ENCODE peak calls at places on chromosomes 11 and 22, in six cellular contexts. K, D, Q, W, O and F are unnamed samples. For H3K36me3, the result is how much of the 10 kb centered on the place peaks cover.

GRCh38 chr11:120217941-120218694 is 7.3 kb downstream of the OAF start:
- DNase-seq in K (no peak), D (no peak), Q (no peak), W (peak), O (no peak), F (no peak)

GRCh38 chr11:41917900-41918299 is 458.4 kb upstream of the LRRC4C start:
- DNase-seq in K (no peak), D (no peak), Q (no peak), W (no peak), O (no peak), F (no peak)

GRCh38 chr11:29300441-29300840 is 716.4 kb downstream of the KCNA4 start:
- DNase-seq in K (no peak), D (no peak), Q (no peak), W (no peak), O (no peak), F (no peak)

GRCh38 chr22:38309614-38310517 is 7.4 kb downstream of the CSNK1E start:
- DNase-seq in K (no peak), D (no peak), Q (no peak), W (peak), O (no peak), F (no peak)

GRCh38 chr22:33271390-33272161 is 213.4 kb upstream of the SYN3 start:
- DNase-seq in K (no peak), D (no peak), Q (no peak), W (no peak), O (peak), F (no peak)

GRCh38 chr11:64306876-64307622 is 1.7 kb downstream of the ESRRA start:
- DNase-seq in K (peak), D (no peak), Q (no peak), W (peak), O (no peak), F (no peak)

GRCh38 chr11:562046-562645 is 1.4 kb downstream of the RASSF7 start:
- DNase-seq in K (no peak), D (no peak), Q (no peak), W (no peak), O (no peak), F (no peak)

GRCh38 chr22:17234144-17234623 is 14.9 kb upstream of the ADA2 start:
- DNase-seq in K (no peak), D (peak), Q (peak), W (no peak), O (no peak), F (peak)

GRCh38 chr11:130371004-130371590 is 56.4 kb upstream of the ZBTB44 start:
- DNase-seq in K (no peak), D (no peak), Q (no peak), W (no peak), O (no peak), F (no peak)

GRCh38 chr11:61787928-61788491 is 4.4 kb downstream of the TMEM258 start:
- DNase-seq in K (peak), D (peak), Q (no peak), W (peak), O (no peak), F (peak)

GRCh38 chr11:87926250-87926970 is 248.8 kb downstream of the RAB38 start:
- DNase-seq in K (no peak), D (peak), Q (peak), W (no peak), O (no peak), F (no peak)

GRCh38 chr22:50271519-50271970 is 1.4 kb upstream of the MAPK11 start:
- DNase-seq in K (peak), D (no peak), Q (no peak), W (peak), O (no peak), F (no peak)

GRCh38 chr11:73072935-73073481 is 69.1 kb downstream of the FCHSD2 start:
- DNase-seq in K (no peak), D (no peak), Q (no peak), W (no peak), O (peak), F (no peak)

GRCh38 chr11:116164843-116165242 is 607.9 kb downstream of the BUD13 start:
- DNase-seq in K (no peak), D (no peak), Q (no peak), W (no peak), O (no peak), F (no peak)

GRCh38 chr11:130413383-130414106 is 14.9 kb downstream of the ADAMTS8 start:
- DNase-seq in K (no peak), D (no peak), Q (no peak), W (no peak), O (no peak), F (no peak)

GRCh38 chr11:75150079-75150478 is 828 bp upstream of the SLCO2B1 start:
- DNase-seq in K (no peak), D (no peak), Q (no peak), W (no peak), O (no peak), F (no peak)

GRCh38 chr11:27116684-27117083 is 76.1 kb downstream of the BBOX1 start:
- DNase-seq in K (no peak), D (no peak), Q (no peak), W (no peak), O (no peak), F (no peak)

GRCh38 chr11:47270331-47271271 is 668 bp downstream of the MADD start:
- DNase-seq in K (peak), D (no peak), Q (no peak), W (peak), O (no peak), F (no peak)

GRCh38 chr22:46337870-46338269 is 2.4 kb downstream of the TRMU start:
- DNase-seq in K (no peak), D (no peak), Q (no peak), W (no peak), O (no peak), F (no peak)

GRCh38 chr11:64606796-64607380 is 15.9 kb downstream of the SLC22A12 start:
- DNase-seq in K (no peak), D (no peak), Q (no peak), W (no peak), O (no peak), F (no peak)

GRCh38 chr22:25736378-25737011 is 5.5 kb upstream of the MYO18B start:
- DNase-seq in K (no peak), D (no peak), Q (no peak), W (no peak), O (no peak), F (no peak)

DNA sequence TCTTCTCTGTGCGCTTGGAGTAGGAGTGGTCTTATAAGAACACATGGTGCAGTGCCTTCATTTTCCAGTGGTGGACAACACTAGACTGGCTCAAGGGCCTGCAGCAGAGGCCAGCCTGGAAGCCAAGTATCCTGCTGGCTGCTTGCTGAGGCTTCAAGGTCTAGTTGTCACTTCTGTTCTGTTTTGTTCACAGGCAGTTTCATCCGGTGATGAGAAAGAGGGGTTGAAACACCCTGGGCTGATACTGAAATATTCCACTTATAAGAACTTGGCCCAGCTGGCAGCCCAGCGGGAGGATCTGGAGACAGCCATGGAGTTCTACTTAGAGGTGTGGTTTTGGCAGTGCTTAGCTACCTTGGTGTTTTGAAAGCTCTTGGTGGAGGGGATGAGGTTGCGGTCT is 29.8 kb downstream of the CABIN1 start:
- DNase-seq in K (no peak), D (no peak), Q (no peak), W (no peak), O (no peak), F (no peak)
- H3K36me3 ChIP-seq in K (half or more), D (under half), Q (under half), W (half or more), O (under half), F (half or more)

GRCh38 chr22:45217806-45218205 is 22.9 kb downstream of the KIAA0930 start:
- DNase-seq in K (no peak), D (no peak), Q (no peak), W (no peak), O (no peak), F (no peak)

GRCh38 chr22:45221201-45221600 is 19.5 kb downstream of the KIAA0930 start:
- DNase-seq in K (no peak), D (no peak), Q (no peak), W (no peak), O (no peak), F (no peak)

GRCh38 chr22:45216133-45217003 is 24.3 kb downstream of the KIAA0930 start:
- DNase-seq in K (no peak), D (no peak), Q (no peak), W (no peak), O (no peak), F (no peak)

GRCh38 chr22:45217345-45217744 is 23.3 kb downstream of the KIAA0930 start:
- DNase-seq in K (no peak), D (no peak), Q (no peak), W (no peak), O (no peak), F (no peak)

DNA sequence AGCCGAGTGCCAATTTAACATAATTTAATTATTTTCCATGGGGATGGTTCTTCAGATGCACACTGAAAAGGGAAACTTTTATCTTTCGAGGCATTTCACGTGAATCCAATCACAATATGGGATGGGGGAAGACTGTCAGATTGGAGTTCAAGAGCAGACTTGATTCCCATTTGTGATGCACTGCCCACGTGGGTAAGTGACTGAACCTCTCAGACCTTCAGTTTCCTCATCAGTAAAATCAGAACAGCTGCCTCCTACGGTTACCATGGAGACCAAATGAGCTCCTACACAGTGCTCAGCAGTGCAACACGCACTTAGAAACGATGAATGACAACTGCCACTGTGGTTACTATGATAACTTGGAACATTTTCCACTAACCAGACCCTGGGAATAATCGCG is 21.7 kb downstream of the KIAA0930 start:
- DNase-seq in K (no peak), D (no peak), Q (no peak), W (no peak), O (peak), F (no peak)
- TF ChIP-seq ZNF274 in K (no peak), D (no peak), Q (no peak), W (no peak), O (no peak), F (no peak)

DNA sequence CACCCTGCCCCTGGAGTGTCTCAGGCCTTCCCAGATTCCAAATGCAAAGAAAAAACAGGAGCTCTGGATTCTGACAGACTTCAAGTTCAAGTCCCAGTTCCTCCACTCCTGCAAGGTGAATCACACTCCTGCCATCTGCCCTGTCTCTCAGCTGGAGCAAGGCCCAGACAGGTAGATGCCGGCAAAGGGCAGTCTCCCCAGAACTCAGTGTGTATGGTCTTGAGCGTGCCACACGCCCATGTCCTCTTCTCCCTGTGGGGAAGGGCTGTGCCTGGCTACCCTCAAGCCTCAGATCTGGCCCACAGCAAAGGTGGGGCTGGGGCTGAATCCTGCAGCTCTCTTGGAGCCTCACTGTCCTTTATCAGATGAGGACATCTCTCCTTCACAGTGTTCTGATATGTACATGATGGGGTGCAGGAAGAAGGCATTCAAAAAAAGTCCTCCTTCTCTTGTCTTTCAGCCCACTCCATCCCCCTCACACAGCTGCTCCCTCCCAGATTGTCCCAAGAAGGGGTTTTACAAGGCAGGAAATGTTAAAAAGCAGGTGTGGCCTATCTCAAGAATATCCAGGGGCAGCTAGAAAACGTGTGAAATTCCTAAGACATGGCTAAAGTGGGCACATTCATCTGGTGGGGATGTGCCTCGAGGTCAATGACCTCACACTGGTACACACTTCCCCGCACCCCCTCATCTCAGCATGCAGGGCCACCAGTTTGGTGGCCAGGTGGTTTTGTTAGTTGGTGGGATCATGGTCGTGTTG is 27.7 kb upstream of the ARFGAP3 start:
- DNase-seq in K (no peak), D (no peak), Q (no peak), W (no peak), O (no peak), F (no peak)
- TF ChIP-seq YY1 in K (no peak), D (no peak), Q (no peak), W (no peak), O (no peak), F (no peak)

GRCh38 chr11:12160680-12161079 is 50.3 kb downstream of the MICAL2 start:
- DNase-seq in K (no peak), D (no peak), Q (no peak), W (no peak), O (no peak), F (no peak)
- H3K36me3 ChIP-seq in K (under half), D (under half), Q (under half), W (under half), O (under half), F (under half)